ENCODE peak calls at places on chromosomes 16 and 17, in six cellular contexts. O is activated naive CD8-positive, alpha-beta T cell treated with anti-CD3 and anti-CD28 coated beads, Interleukin-2, amount 50 U/mL, for 16 hours; P is CD8-positive, alpha-beta memory T cell; J is fibroblast of pulmonary artery; I is glutamatergic neuron; V is activated CD8-positive, alpha-beta memory T cell treated with anti-CD3 and anti-CD28 coated beads for 1 hour. D is an unnamed sample.

GRCh38 chr16:10668322-10669045 is 26.2 kb downstream of the TEKT5 start:
- DNase-seq in V (no peak), P (no peak), J (peak), O (no peak), I (peak), D (peak)

GRCh38 chr16:47731252-47731651 is 270.1 kb downstream of the PHKB start:
- DNase-seq in V (no peak), J (peak), I (no peak), P (no peak), O (no peak), D (no peak)

GRCh38 chr16:56203052-56203451 is 11.8 kb downstream of the GNAO1 start:
- DNase-seq in J (no peak), O (no peak), P (peak), I (peak), V (no peak), D (peak)

GRCh38 chr16:27073733-27074132 is 7.0 kb downstream of the C16orf82 start:
- DNase-seq in J (no peak), O (no peak), I (no peak), V (no peak), P (no peak), D (no peak)

GRCh38 chr17:9434502-9435113 is 141.0 kb downstream of the STX8 start:
- DNase-seq in O (no peak), P (no peak), V (no peak), I (no peak), J (no peak), D (no peak)

GRCh38 chr16:48531011-48531962 is 78.7 kb downstream of the N4BP1 start:
- DNase-seq in I (peak), O (no peak), J (no peak), V (no peak), P (no peak), D (peak)

GRCh38 chr17:18967806-18968744 is 16.1 kb downstream of the SLC5A10 start:
- DNase-seq in J (no peak), P (no peak), V (no peak), O (no peak), I (no peak), D (no peak)

GRCh38 chr17:77110006-77110374 is 30.8 kb upstream of the SEC14L1 start:
- DNase-seq in I (no peak), P (no peak), J (peak), V (no peak), O (no peak), D (no peak)

GRCh38 chr17:38605852-38606645 is at the start of gene SRCIN1:
- DNase-seq in J (no peak), O (peak), V (peak), I (peak), P (peak), D (peak)

GRCh38 chr17:5203178-5203907 is 11.7 kb upstream of the ZNF594 start:
- DNase-seq in V (no peak), P (no peak), I (no peak), O (no peak), J (no peak), D (no peak)

GRCh38 chr16:84932691-84933090 is 78.6 kb downstream of the ZDHHC7 start:
- DNase-seq in V (no peak), O (no peak), P (no peak), I (peak), J (no peak), D (no peak)

GRCh38 chr17:29172589-29172988 is 7.6 kb downstream of the MYO18A start:
- DNase-seq in P (no peak), I (no peak), O (no peak), V (no peak), J (no peak), D (no peak)

GRCh38 chr16:49513040-49513439 is 139.4 kb downstream of the C16orf78 start:
- DNase-seq in I (no peak), O (no peak), V (no peak), J (no peak), P (no peak), D (peak)

GRCh38 chr17:76384987-76385891 is 830 bp downstream of the SPHK1 start:
- DNase-seq in I (peak), J (peak), P (no peak), O (no peak), V (no peak), D (peak)

GRCh38 chr17:48244814-48245213 is 137.2 kb downstream of the SNX11 start:
- DNase-seq in O (no peak), V (no peak), J (no peak), P (no peak), I (no peak), D (no peak)

D was measured in SK-N-SH.